ENCODE peak calls at places on chromosomes 2 and 18, in four cellular contexts. One of them, this sample, is unnamed.

GRCh38 chr18:49959176-49959575 is 145.8 kb upstream of the ACAA2 start:
- DNase-seq in stimulated activated CD4-positive, alpha-beta T cell treated with anti-CD3 and anti-CD28 coated beads, Interleukin-4, amount 100 ng/mL, for 48 hours: no peak
- DNase-seq in ureter: no peak
- DNase-seq in activated T-helper 1 cell treated with anti-CD3 and anti-CD28 coated beads, Interleukin-2, amount 50 U/mL, for 16 hours: no peak
- DNase-seq in this sample: no peak

GRCh38 chr2:168992591-168993349 is 38.4 kb downstream of the ABCB11 start:
- DNase-seq in activated T-helper 1 cell treated with anti-CD3 and anti-CD28 coated beads, Interleukin-2, amount 50 U/mL, for 16 hours: no peak
- DNase-seq in ureter: no peak
- DNase-seq in stimulated activated CD4-positive, alpha-beta T cell treated with anti-CD3 and anti-CD28 coated beads, Interleukin-4, amount 100 ng/mL, for 48 hours: no peak
- DNase-seq in this sample: no peak

GRCh38 chr2:239294571-239295054 is 106.2 kb downstream of the HDAC4 start:
- DNase-seq in ureter: no peak
- DNase-seq in activated T-helper 1 cell treated with anti-CD3 and anti-CD28 coated beads, Interleukin-2, amount 50 U/mL, for 16 hours: no peak
- DNase-seq in stimulated activated CD4-positive, alpha-beta T cell treated with anti-CD3 and anti-CD28 coated beads, Interleukin-4, amount 100 ng/mL, for 48 hours: no peak
- DNase-seq in this sample: no peak

GRCh38 chr2:47899915-47900314 is 6.4 kb downstream of the FBXO11 start:
- DNase-seq in stimulated activated CD4-positive, alpha-beta T cell treated with anti-CD3 and anti-CD28 coated beads, Interleukin-4, amount 100 ng/mL, for 48 hours: no peak
- DNase-seq in activated T-helper 1 cell treated with anti-CD3 and anti-CD28 coated beads, Interleukin-2, amount 50 U/mL, for 16 hours: no peak
- DNase-seq in ureter: no peak
- DNase-seq in this sample: no peak

GRCh38 chr18:9951022-9951859 is 37.4 kb downstream of the VAPA start:
- DNase-seq in stimulated activated CD4-positive, alpha-beta T cell treated with anti-CD3 and anti-CD28 coated beads, Interleukin-4, amount 100 ng/mL, for 48 hours: no peak
- DNase-seq in activated T-helper 1 cell treated with anti-CD3 and anti-CD28 coated beads, Interleukin-2, amount 50 U/mL, for 16 hours: no peak
- DNase-seq in ureter: no peak
- DNase-seq in this sample: no peak

GRCh38 chr18:44802508-44802907 is 121.8 kb downstream of the SETBP1 start:
- DNase-seq in ureter: no peak
- DNase-seq in activated T-helper 1 cell treated with anti-CD3 and anti-CD28 coated beads, Interleukin-2, amount 50 U/mL, for 16 hours: no peak
- DNase-seq in stimulated activated CD4-positive, alpha-beta T cell treated with anti-CD3 and anti-CD28 coated beads, Interleukin-4, amount 100 ng/mL, for 48 hours: no peak
- DNase-seq in this sample: no peak

GRCh38 chr2:149329470-149330126 is 789 bp upstream of the LYPD6 start:
- DNase-seq in ureter: peak
- DNase-seq in stimulated activated CD4-positive, alpha-beta T cell treated with anti-CD3 and anti-CD28 coated beads, Interleukin-4, amount 100 ng/mL, for 48 hours: no peak
- DNase-seq in activated T-helper 1 cell treated with anti-CD3 and anti-CD28 coated beads, Interleukin-2, amount 50 U/mL, for 16 hours: no peak
- DNase-seq in this sample: peak

GRCh38 chr2:228917195-228917594 is 353.9 kb downstream of the PID1 start:
- DNase-seq in activated T-helper 1 cell treated with anti-CD3 and anti-CD28 coated beads, Interleukin-2, amount 50 U/mL, for 16 hours: no peak
- DNase-seq in ureter: no peak
- DNase-seq in stimulated activated CD4-positive, alpha-beta T cell treated with anti-CD3 and anti-CD28 coated beads, Interleukin-4, amount 100 ng/mL, for 48 hours: no peak
- DNase-seq in this sample: no peak

GRCh38 chr2:112685167-112685884 is 35.5 kb upstream of the NT5DC4 start:
- DNase-seq in stimulated activated CD4-positive, alpha-beta T cell treated with anti-CD3 and anti-CD28 coated beads, Interleukin-4, amount 100 ng/mL, for 48 hours: no peak
- DNase-seq in activated T-helper 1 cell treated with anti-CD3 and anti-CD28 coated beads, Interleukin-2, amount 50 U/mL, for 16 hours: no peak
- DNase-seq in ureter: no peak
- DNase-seq in this sample: no peak

GRCh38 chr2:46351388-46352141 is 54.4 kb downstream of the EPAS1 start:
- DNase-seq in ureter: no peak
- DNase-seq in activated T-helper 1 cell treated with anti-CD3 and anti-CD28 coated beads, Interleukin-2, amount 50 U/mL, for 16 hours: peak
- DNase-seq in stimulated activated CD4-positive, alpha-beta T cell treated with anti-CD3 and anti-CD28 coated beads, Interleukin-4, amount 100 ng/mL, for 48 hours: peak
- DNase-seq in this sample: no peak

GRCh38 chr2:10798783-10799182 is 13.8 kb downstream of the PDIA6 start:
- DNase-seq in activated T-helper 1 cell treated with anti-CD3 and anti-CD28 coated beads, Interleukin-2, amount 50 U/mL, for 16 hours: no peak
- DNase-seq in ureter: no peak
- DNase-seq in stimulated activated CD4-positive, alpha-beta T cell treated with anti-CD3 and anti-CD28 coated beads, Interleukin-4, amount 100 ng/mL, for 48 hours: no peak
- DNase-seq in this sample: no peak

GRCh38 chr2:133812826-133813617 is 244.8 kb upstream of the NCKAP5 start:
- DNase-seq in ureter: no peak
- DNase-seq in activated T-helper 1 cell treated with anti-CD3 and anti-CD28 coated beads, Interleukin-2, amount 50 U/mL, for 16 hours: no peak
- DNase-seq in stimulated activated CD4-positive, alpha-beta T cell treated with anti-CD3 and anti-CD28 coated beads, Interleukin-4, amount 100 ng/mL, for 48 hours: no peak
- DNase-seq in this sample: no peak

GRCh38 chr2:232689152-232689910 is 7.8 kb upstream of the GIGYF2 start:
- DNase-seq in ureter: no peak
- DNase-seq in stimulated activated CD4-positive, alpha-beta T cell treated with anti-CD3 and anti-CD28 coated beads, Interleukin-4, amount 100 ng/mL, for 48 hours: no peak
- DNase-seq in activated T-helper 1 cell treated with anti-CD3 and anti-CD28 coated beads, Interleukin-2, amount 50 U/mL, for 16 hours: no peak
- DNase-seq in this sample: no peak

GRCh38 chr2:43028188-43028587 is 198.2 kb downstream of the ZFP36L2 start:
- DNase-seq in ureter: no peak
- DNase-seq in activated T-helper 1 cell treated with anti-CD3 and anti-CD28 coated beads, Interleukin-2, amount 50 U/mL, for 16 hours: no peak
- DNase-seq in stimulated activated CD4-positive, alpha-beta T cell treated with anti-CD3 and anti-CD28 coated beads, Interleukin-4, amount 100 ng/mL, for 48 hours: no peak
- DNase-seq in this sample: no peak

GRCh38 chr2:171893196-171893823 is 734 bp downstream of the SLC25A12 start:
- DNase-seq in stimulated activated CD4-positive, alpha-beta T cell treated with anti-CD3 and anti-CD28 coated beads, Interleukin-4, amount 100 ng/mL, for 48 hours: no peak
- DNase-seq in activated T-helper 1 cell treated with anti-CD3 and anti-CD28 coated beads, Interleukin-2, amount 50 U/mL, for 16 hours: no peak
- DNase-seq in ureter: no peak
- DNase-seq in this sample: no peak

GRCh38 chr2:100780203-100781008 is 39.5 kb upstream of the NPAS2 start:
- DNase-seq in ureter: no peak
- DNase-seq in stimulated activated CD4-positive, alpha-beta T cell treated with anti-CD3 and anti-CD28 coated beads, Interleukin-4, amount 100 ng/mL, for 48 hours: no peak
- DNase-seq in activated T-helper 1 cell treated with anti-CD3 and anti-CD28 coated beads, Interleukin-2, amount 50 U/mL, for 16 hours: no peak
- DNase-seq in this sample: no peak

GRCh38 chr2:47298739-47299138 is 104.2 kb upstream of the MSH2 start:
- DNase-seq in ureter: no peak
- DNase-seq in stimulated activated CD4-positive, alpha-beta T cell treated with anti-CD3 and anti-CD28 coated beads, Interleukin-4, amount 100 ng/mL, for 48 hours: no peak
- DNase-seq in activated T-helper 1 cell treated with anti-CD3 and anti-CD28 coated beads, Interleukin-2, amount 50 U/mL, for 16 hours: no peak
- DNase-seq in this sample: no peak

GRCh38 chr18:29512761-29513160 is 1335.8 kb upstream of the CDH2 start:
- DNase-seq in ureter: no peak
- DNase-seq in activated T-helper 1 cell treated with anti-CD3 and anti-CD28 coated beads, Interleukin-2, amount 50 U/mL, for 16 hours: no peak
- DNase-seq in stimulated activated CD4-positive, alpha-beta T cell treated with anti-CD3 and anti-CD28 coated beads, Interleukin-4, amount 100 ng/mL, for 48 hours: no peak
- DNase-seq in this sample: no peak

GRCh38 chr2:74188018-74188601 is 9.4 kb upstream of the MOB1A start:
- DNase-seq in ureter: peak
- DNase-seq in activated T-helper 1 cell treated with anti-CD3 and anti-CD28 coated beads, Interleukin-2, amount 50 U/mL, for 16 hours: no peak
- DNase-seq in stimulated activated CD4-positive, alpha-beta T cell treated with anti-CD3 and anti-CD28 coated beads, Interleukin-4, amount 100 ng/mL, for 48 hours: no peak
- DNase-seq in this sample: no peak

GRCh38 chr2:69962986-69963730 is 1.7 kb upstream of the ASPRV1 start:
- DNase-seq in stimulated activated CD4-positive, alpha-beta T cell treated with anti-CD3 and anti-CD28 coated beads, Interleukin-4, amount 100 ng/mL, for 48 hours: no peak
- DNase-seq in ureter: no peak
- DNase-seq in activated T-helper 1 cell treated with anti-CD3 and anti-CD28 coated beads, Interleukin-2, amount 50 U/mL, for 16 hours: no peak
- DNase-seq in this sample: no peak